ENCODE peak calls at places on chromosome 21, in eight cellular contexts. E is body of pancreas, J is GM23338, K is mucosa of descending colon, T is tibial artery, H is right cardiac atrium, V is Peyer's patch, R is esophagus squamous epithelium. F is an unnamed sample.

GRCh38 chr21:46100426-46100825 is 2.5 kb downstream of the COL6A2 start:
- DNase-seq in T (no peak), J (no peak), K (no peak), R (no peak), H (no peak), V (no peak), E (no peak), F (peak)

GRCh38 chr21:37700641-37701202 is 215.5 kb downstream of the KCNJ6 start:
- DNase-seq in V (no peak), J (peak), R (no peak), T (no peak), E (peak), K (no peak), H (no peak), F (peak)

GRCh38 chr21:30463713-30464112 is 16.5 kb downstream of the KRTAP19-1 start:
- DNase-seq in V (no peak), J (peak), H (no peak), T (no peak), K (no peak), R (no peak), E (no peak), F (no peak)

GRCh38 chr21:18545908-18546307 is 142.3 kb upstream of the TMPRSS15 start:
- DNase-seq in R (no peak), J (no peak), V (no peak), E (no peak), K (no peak), T (no peak), H (no peak), F (no peak)

GRCh38 chr21:35932232-35932911 is 128.0 kb downstream of the SETD4 start:
- DNase-seq in H (peak), E (peak), K (no peak), T (peak), R (no peak), J (no peak), V (peak), F (peak)

GRCh38 chr21:16241500-16241963 is 511.8 kb downstream of the USP25 start:
- DNase-seq in V (no peak), J (peak), K (no peak), E (no peak), H (no peak), R (no peak), T (no peak), F (no peak)

GRCh38 chr21:36419996-36420395 is 34.8 kb downstream of the CHAF1B start:
- DNase-seq in E (peak), H (peak), J (peak), R (no peak), T (peak), K (peak), V (peak), F (peak)

GRCh38 chr21:40015818-40016217 is 148.6 kb downstream of the PCP4 start:
- DNase-seq in K (no peak), H (no peak), R (no peak), E (no peak), V (no peak), T (no peak), J (no peak), F (no peak)

GRCh38 chr21:25643486-25643885 is 4.4 kb downstream of the JAM2 start:
- DNase-seq in J (no peak), V (no peak), E (no peak), R (no peak), T (no peak), H (no peak), K (no peak), F (no peak)

GRCh38 chr21:36134820-36135390 is at the start of gene CBR3:
- DNase-seq in K (peak), E (peak), J (peak), T (peak), H (peak), R (no peak), V (peak), F (peak)

GRCh38 chr21:36428789-36429671 is 43.8 kb downstream of the CHAF1B start:
- DNase-seq in V (no peak), K (no peak), R (no peak), J (no peak), E (no peak), T (no peak), H (no peak), F (no peak)

GRCh38 chr21:30269803-30270530 is 12.8 kb downstream of the KRTAP24-1 start:
- DNase-seq in T (no peak), V (no peak), H (no peak), E (no peak), K (no peak), R (no peak), J (no peak), F (no peak)

GRCh38 chr21:26047279-26047967 is 123.1 kb downstream of the APP start:
- DNase-seq in T (no peak), R (no peak), K (no peak), J (no peak), E (peak), H (no peak), V (no peak), F (no peak)

GRCh38 chr21:29194342-29194741 is 63.9 kb downstream of the MAP3K7CL start:
- DNase-seq in V (no peak), H (no peak), K (no peak), E (no peak), T (no peak), R (no peak), J (no peak), F (no peak)

GRCh38 chr21:29194847-29195246 is 64.4 kb downstream of the MAP3K7CL start:
- DNase-seq in K (no peak), H (no peak), T (no peak), J (no peak), E (no peak), R (no peak), V (no peak), F (no peak)

GRCh38 chr21:29193907-29194306 is 63.5 kb downstream of the MAP3K7CL start:
- DNase-seq in R (no peak), J (no peak), V (no peak), H (no peak), T (no peak), E (no peak), K (no peak), F (no peak)

GRCh38 chr21:29196021-29196663 is 65.7 kb downstream of the MAP3K7CL start:
- DNase-seq in J (peak), K (no peak), H (no peak), R (no peak), E (peak), T (peak), V (peak), F (no peak)

GRCh38 chr21:29196664-29197052 is 66.2 kb downstream of the MAP3K7CL start:
- DNase-seq in T (no peak), E (no peak), J (no peak), V (no peak), H (no peak), R (no peak), K (no peak), F (no peak)
- H3K4me3 ChIP-seq in T (peak), E (no peak), J (no peak), V (no peak), H (peak), R (peak), K (no peak), F (no peak)

DNA sequence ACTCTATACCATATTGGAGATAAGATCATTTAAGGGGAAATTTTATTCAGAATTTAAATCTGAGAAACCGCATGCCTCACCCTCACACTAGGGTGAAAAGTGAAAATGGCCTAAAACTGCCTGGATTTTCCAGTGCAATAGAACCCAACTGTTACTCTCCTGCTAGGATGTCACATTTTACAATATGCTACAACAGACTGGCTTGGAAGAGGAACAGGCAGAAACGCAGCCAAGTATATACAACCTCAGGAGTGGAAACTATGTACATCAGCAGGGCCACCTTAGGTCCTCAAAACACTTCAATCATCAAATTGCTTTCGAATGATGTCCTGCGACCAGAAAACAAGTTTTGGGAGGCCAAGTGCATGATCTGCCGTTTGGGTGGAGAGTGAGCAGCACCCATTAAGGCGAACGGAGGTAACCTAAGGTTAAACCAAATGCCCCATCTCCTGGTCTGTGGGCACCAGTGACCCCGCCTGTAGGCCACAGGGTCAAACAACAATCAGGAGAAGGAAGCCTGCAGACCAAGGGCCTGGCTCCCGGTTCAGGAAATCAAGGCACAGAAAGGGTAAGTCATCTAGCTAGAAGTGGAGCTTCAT is 4.9 kb downstream of the RCAN1 start:
- DNase-seq in H (no peak), J (no peak), R (no peak), E (no peak), T (no peak), K (no peak), V (no peak), F (no peak)
- H3K4me3 ChIP-seq in H (no peak), J (no peak), R (no peak), E (no peak), T (no peak), K (no peak), V (no peak), F (no peak)

GRCh38 chr21:38790038-38790437 is 15.7 kb upstream of the ETS2 start:
- DNase-seq in R (no peak), E (no peak), T (no peak), H (no peak), V (no peak), J (no peak), K (no peak), F (no peak)

GRCh38 chr21:38789275-38789674 is 16.5 kb upstream of the ETS2 start:
- DNase-seq in V (no peak), R (no peak), E (no peak), H (no peak), J (no peak), K (no peak), T (no peak), F (no peak)

GRCh38 chr21:38785483-38785882 is 20.2 kb upstream of the ETS2 start:
- DNase-seq in K (no peak), T (no peak), V (no peak), E (no peak), J (no peak), H (no peak), R (no peak), F (no peak)

GRCh38 chr21:38788275-38788911 is 17.3 kb upstream of the ETS2 start:
- DNase-seq in V (no peak), T (no peak), H (no peak), J (no peak), K (no peak), E (no peak), R (no peak), F (no peak)

GRCh38 chr21:38787461-38788274 is 18.1 kb upstream of the ETS2 start:
- DNase-seq in K (peak), H (no peak), V (peak), J (peak), R (no peak), T (no peak), E (peak), F (no peak)
- H3K4me3 ChIP-seq in K (no peak), H (no peak), V (no peak), J (no peak), R (no peak), T (no peak), E (no peak), F (no peak)

DNA sequence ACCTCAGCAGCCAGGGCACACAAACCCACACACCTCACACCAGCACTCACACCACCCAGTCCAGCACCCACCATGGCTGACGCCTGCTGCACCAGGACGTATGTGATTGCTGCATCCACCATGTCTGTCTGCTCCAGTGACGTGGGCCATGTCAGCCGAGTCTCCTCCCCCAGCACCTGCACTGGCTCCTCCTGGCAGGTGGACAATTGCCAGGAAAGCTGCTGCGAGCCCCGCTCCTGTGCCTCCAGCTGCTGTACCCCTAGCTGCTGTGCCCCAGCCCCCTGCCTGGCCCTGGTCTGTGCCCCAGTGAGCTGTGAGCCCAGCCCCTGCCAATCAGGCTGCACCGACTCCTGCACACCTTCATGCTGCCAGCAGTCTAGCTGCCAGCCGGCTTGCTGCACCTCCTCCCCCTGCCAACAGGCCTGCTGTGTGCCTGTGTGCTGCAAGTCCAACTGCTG is at the start of gene KRTAP10-8:
- DNase-seq in T (no peak), K (no peak), E (no peak), R (no peak), V (no peak), H (peak), J (no peak), F (no peak)
- H3K4me3 ChIP-seq in T (no peak), K (no peak), E (no peak), R (no peak), V (no peak), H (no peak), J (no peak), F (no peak)

DNA sequence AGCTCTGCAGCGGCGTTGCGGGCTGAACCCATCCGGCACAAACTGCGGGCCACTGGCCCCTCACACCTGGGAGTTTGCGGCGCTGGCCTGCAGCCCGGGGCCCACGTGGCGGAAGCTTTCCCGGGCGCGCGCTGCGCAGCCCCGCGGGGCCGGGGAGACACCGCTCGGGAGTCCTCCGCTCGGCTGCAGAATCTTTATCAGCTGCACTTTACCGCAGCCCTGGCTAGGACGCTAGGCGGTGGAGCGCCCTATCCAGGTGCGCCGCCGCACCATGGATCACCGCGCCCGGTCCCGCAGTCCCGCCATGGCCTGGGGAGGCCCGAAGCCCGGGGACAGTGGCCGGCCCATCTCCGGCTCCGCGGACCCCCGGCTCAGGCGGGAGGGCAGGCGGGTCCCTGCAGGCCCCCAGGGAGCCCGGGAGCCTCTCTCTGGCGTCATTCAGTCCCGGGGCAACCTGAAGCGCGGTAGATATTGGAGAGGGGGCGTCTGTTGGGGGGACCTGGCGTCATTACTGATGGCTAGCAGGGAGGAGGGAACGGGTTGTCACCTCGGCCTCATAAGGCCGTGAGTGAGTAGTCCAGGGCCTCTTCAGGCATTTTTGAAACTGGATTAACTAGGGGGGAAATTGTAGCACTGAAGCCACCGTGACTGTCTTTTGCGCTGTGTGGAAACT is 5.7 kb upstream of the OLIG2 start:
- DNase-seq in H (no peak), K (no peak), J (peak), R (no peak), T (no peak), V (no peak), E (no peak), F (no peak)
- H3K4me3 ChIP-seq in H (peak), K (no peak), J (peak), R (peak), T (no peak), V (no peak), E (no peak), F (peak)

GRCh38 chr21:43289966-43290365 is 121.2 kb downstream of the CRYAA start:
- DNase-seq in K (no peak), H (peak), J (no peak), R (no peak), E (no peak), V (no peak), T (no peak), F (no peak)
- H3K4me3 ChIP-seq in K (no peak), H (no peak), J (no peak), R (no peak), E (no peak), V (no peak), T (no peak), F (no peak)

DNA sequence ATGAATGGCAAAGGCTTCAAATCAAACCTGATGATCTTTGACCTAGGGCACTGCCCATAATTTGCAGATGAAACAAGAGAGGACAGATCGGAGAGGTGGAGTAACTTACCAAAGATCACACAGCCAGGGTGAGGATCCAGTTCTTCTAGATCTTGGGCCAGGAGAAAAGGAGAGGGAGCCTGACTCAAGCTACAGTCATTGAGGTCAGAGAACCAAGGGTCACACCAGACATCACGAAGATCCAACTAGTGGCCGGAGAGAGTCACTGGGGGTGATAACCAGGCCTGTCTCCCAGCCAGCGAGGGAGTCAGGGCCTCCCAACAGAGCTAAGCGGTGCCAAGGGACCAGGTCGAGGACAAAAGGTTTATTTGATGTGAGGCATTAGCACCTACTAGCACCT is 115.0 kb downstream of the RIPK4 start:
- DNase-seq in R (no peak), K (no peak), J (no peak), H (no peak), T (peak), V (no peak), E (no peak), F (no peak)
- H3K4me3 ChIP-seq in R (no peak), K (no peak), J (no peak), H (no peak), T (no peak), V (no peak), E (no peak), F (no peak)